ENCODE peak calls at places on chromosomes 12 and 14, in five cellular contexts. U is Daoy; Y is amygdala; D is cerebellum; N is activated CD8-positive, alpha-beta memory T cell treated with anti-CD3 and anti-CD28 coated beads for 48 hours. O is an unnamed sample.

GRCh38 chr14:62018606-62019005 is 256.4 kb downstream of the SNAPC1 start:
- DNase-seq in Y (no peak), D (no peak), N (no peak), U (peak), O (no peak)

GRCh38 chr14:102949801-102950451 is 27.5 kb downstream of the AMN start:
- DNase-seq in N (no peak), U (no peak), D (peak), Y (peak), O (no peak)

GRCh38 chr14:69137456-69138188 is 15.3 kb downstream of the DCAF5 start:
- DNase-seq in D (no peak), U (no peak), Y (no peak), N (no peak), O (no peak)

GRCh38 chr12:30796891-30797371 is 42.2 kb upstream of the CAPRIN2 start:
- DNase-seq in Y (no peak), D (peak), N (no peak), U (peak), O (no peak)

GRCh38 chr12:39743655-39744054 is 124.1 kb upstream of the ABCD2 start:
- DNase-seq in U (no peak), N (no peak), D (no peak), Y (no peak), O (no peak)

GRCh38 chr14:91281346-91281745 is 36.8 kb upstream of the GPR68 start:
- DNase-seq in N (no peak), Y (no peak), D (no peak), U (peak), O (no peak)

GRCh38 chr14:61797304-61797703 is 35.1 kb downstream of the SNAPC1 start:
- DNase-seq in D (no peak), Y (no peak), N (no peak), U (no peak), O (no peak)

GRCh38 chr12:8712572-8712971 is 14.8 kb downstream of the RIMKLB start:
- DNase-seq in U (no peak), Y (no peak), D (no peak), N (no peak), O (no peak)

GRCh38 chr14:36555998-36556743 is 26.2 kb downstream of the NKX2-8 start:
- DNase-seq in U (no peak), D (no peak), Y (no peak), N (no peak), O (no peak)

GRCh38 chr14:24079521-24080141 is 8.3 kb downstream of the CPNE6 start:
- DNase-seq in N (no peak), U (no peak), Y (no peak), D (peak), O (no peak)

GRCh38 chr14:54300881-54301280 is 95.9 kb upstream of the CDKN3 start:
- DNase-seq in Y (no peak), D (no peak), N (no peak), U (no peak), O (no peak)

GRCh38 chr12:12094481-12094880 is 23.7 kb downstream of the BCL2L14 start:
- DNase-seq in Y (no peak), U (no peak), N (no peak), D (no peak), O (no peak)

GRCh38 chr12:59596232-59597143 is 659 bp downstream of the SLC16A7 start:
- DNase-seq in N (peak), U (peak), D (peak), Y (peak), O (peak)

GRCh38 chr12:24232531-24232930 is 283.1 kb upstream of the SOX5 start:
- DNase-seq in Y (no peak), D (no peak), N (no peak), U (no peak), O (no peak)

GRCh38 chr12:130916251-130916911 is 37.3 kb upstream of the ADGRD1 start:
- DNase-seq in Y (peak), U (peak), D (peak), N (peak), O (no peak)

GRCh38 chr14:96067985-96068930 is 29.1 kb downstream of the C14orf132 start:
- DNase-seq in N (no peak), D (no peak), Y (no peak), U (no peak), O (no peak)

GRCh38 chr12:132352896-132353800 is 23.8 kb upstream of the GALNT9 start:
- DNase-seq in D (peak), U (no peak), Y (no peak), N (no peak), O (no peak)

GRCh38 chr12:77247542-77247941 is 182.2 kb upstream of the E2F7 start:
- DNase-seq in D (no peak), N (no peak), U (no peak), Y (no peak), O (no peak)

GRCh38 chr14:69796797-69797500 is at the start of gene SLC10A1:
- DNase-seq in N (no peak), U (no peak), D (no peak), Y (no peak), O (no peak)

GRCh38 chr12:40002178-40003169 is 103.4 kb downstream of the SLC2A13 start:
- DNase-seq in D (no peak), U (no peak), N (no peak), Y (no peak), O (no peak)

GRCh38 chr12:107336705-107337104 is 243.4 kb upstream of the CRY1 start:
- DNase-seq in Y (no peak), D (no peak), U (no peak), N (no peak), O (no peak)

GRCh38 chr14:56131865-56132830 is 13.9 kb downstream of the PELI2 start:
- DNase-seq in U (no peak), D (no peak), Y (no peak), N (no peak), O (no peak)

GRCh38 chr12:66132408-66132807 is 1.9 kb upstream of the LLPH start:
- DNase-seq in D (no peak), N (no peak), Y (no peak), U (peak), O (no peak)

GRCh38 chr14:23366163-23366921 is 1.4 kb upstream of the EFS start:
- DNase-seq in Y (peak), U (peak), N (no peak), D (peak), O (no peak)